ENCODE peak calls at places on chromosomes 2 and 18, in five cellular contexts. D is cardiac fibroblast, Q is foreskin fibroblast, M is pulmonary artery endothelial cell, N is AG20443. F is an unnamed sample.
A peak's percentile ranks its signal among the peaks of the same experiment; 100 is the strongest.

GRCh38 chr2:61178603-61179545 is 16.9 kb downstream of the C2orf74 start:
- DNase-seq in D (peak; percentile 63), Q (no peak), M (no peak), N (no peak), F (no peak)

GRCh38 chr2:133369896-133370295 is 198.4 kb downstream of the NCKAP5 start:
- DNase-seq in D (no peak), Q (no peak), M (no peak), N (no peak), F (no peak)

GRCh38 chr2:174438146-174438886 is 42.8 kb downstream of the SCRN3 start:
- DNase-seq in D (no peak), Q (no peak), M (no peak), N (no peak), F (no peak)

GRCh38 chr2:84958135-84959044 is 12.6 kb upstream of the KCMF1 start:
- DNase-seq in D (peak; percentile 91), Q (peak; percentile 86), M (peak; percentile 78), N (peak; percentile 84), F (peak; percentile 41)

GRCh38 chr2:237431372-237431771 is 17.4 kb upstream of the COL6A3 start:
- DNase-seq in D (peak; percentile 95), Q (peak; percentile 86), M (no peak), N (no peak), F (peak; percentile 90)

GRCh38 chr2:215505044-215505786 is 69.3 kb upstream of the FN1 start:
- DNase-seq in D (peak; percentile 92), Q (peak; percentile 62), M (peak; percentile 75), N (peak; percentile 56), F (peak; percentile 40)

GRCh38 chr2:16722677-16723076 is 57.0 kb upstream of the CYRIA start:
- DNase-seq in D (no peak), Q (no peak), M (no peak), N (no peak), F (no peak)

GRCh38 chr2:235638541-235639192 is 144.8 kb downstream of the AGAP1 start:
- DNase-seq in D (no peak), Q (no peak), M (no peak), N (no peak), F (no peak)

GRCh38 chr18:24810561-24810960 is 350.1 kb downstream of the HRH4 start:
- DNase-seq in D (no peak), Q (no peak), M (no peak), N (no peak), F (no peak)

GRCh38 chr2:74845217-74845751 is 11.4 kb downstream of the HK2 start:
- DNase-seq in D (peak; percentile 91), Q (peak; percentile 94), M (peak; percentile 86), N (peak; percentile 89), F (peak; percentile 95)

GRCh38 chr2:233460726-233461431 is 105.7 kb downstream of the USP40 start:
- DNase-seq in D (no peak), Q (no peak), M (no peak), N (no peak), F (no peak)

GRCh38 chr2:230949966-230950832 is 25.2 kb upstream of the GPR55 start:
- DNase-seq in D (no peak), Q (no peak), M (no peak), N (no peak), F (no peak)

GRCh38 chr2:11333431-11334183 is 10.8 kb downstream of the ROCK2 start:
- DNase-seq in D (no peak), Q (no peak), M (no peak), N (no peak), F (no peak)

GRCh38 chr2:105261061-105261460 is 19.5 kb downstream of the GPR45 start:
- DNase-seq in D (peak; percentile 83), Q (peak; percentile 90), M (no peak), N (peak; percentile 94), F (peak; percentile 75)

GRCh38 chr2:207960911-207961310 is 64.4 kb downstream of the PLEKHM3 start:
- DNase-seq in D (no peak), Q (no peak), M (no peak), N (no peak), F (no peak)

GRCh38 chr2:180124273-180124881 is 117.3 kb upstream of the CWC22 start:
- DNase-seq in D (peak; percentile 79), Q (peak; percentile 47), M (peak; percentile 5), N (peak; percentile 52), F (peak; percentile 59)

GRCh38 chr2:240373289-240373885 is 62.1 kb upstream of the GPC1 start:
- DNase-seq in D (no peak), Q (no peak), M (no peak), N (no peak), F (no peak)

GRCh38 chr2:3142961-3143571 is 234.6 kb downstream of the EIPR1 start:
- DNase-seq in D (no peak), Q (no peak), M (no peak), N (no peak), F (no peak)

GRCh38 chr18:76265375-76266225 is 229.4 kb downstream of the ZNF516 start:
- DNase-seq in D (no peak), Q (peak; percentile 30), M (no peak), N (peak; percentile 76), F (peak; percentile 25)

GRCh38 chr2:240768216-240768615 is 51.8 kb downstream of the KIF1A start:
- DNase-seq in D (no peak), Q (no peak), M (no peak), N (no peak), F (no peak)

GRCh38 chr2:105235388-105236059 is 6.0 kb upstream of the GPR45 start:
- DNase-seq in D (peak; percentile 88), Q (peak; percentile 63), M (peak; percentile 33), N (peak; percentile 67), F (peak; percentile 59)

GRCh38 chr18:47877892-47878291 is 52.6 kb downstream of the SMAD2 start:
- DNase-seq in D (no peak), Q (no peak), M (no peak), N (no peak), F (no peak)

GRCh38 chr2:120737802-120738516 is 2.3 kb downstream of the GLI2 start:
- DNase-seq in D (no peak), Q (no peak), M (no peak), N (no peak), F (no peak)

GRCh38 chr18:55088000-55088401 is 128.7 kb upstream of the CCDC68 start:
- DNase-seq in D (no peak), Q (no peak), M (no peak), N (peak; percentile 20), F (no peak)